ENCODE peak calls at places on chromosomes 11 and 22, in nine cellular contexts. G is CD8-positive, alpha-beta T cell; Q is NCI-H1694; S is T-helper 9 cell; Z is T1000; A is HTR-8/SVneo; R is erythroblast; L is BJ; C is activated CD4-positive, alpha-beta T cell treated with anti-CD3 and anti-CD28 coated beads, Interleukin-2, amount 10 ng/mL, durations not matched to agents 7 days and 5 days. X is an unnamed sample.

GRCh38 chr11:95845168-95845567 is 54.9 kb downstream of the CEP57 start:
- DNase-seq in G (no peak), Q (no peak), S (no peak), Z (no peak), A (no peak), R (no peak), L (no peak), C (no peak), X (no peak)

GRCh38 chr11:103887001-103887680 is 149.3 kb upstream of the DDI1 start:
- DNase-seq in G (no peak), Q (no peak), S (no peak), Z (no peak), A (no peak), R (no peak), L (no peak), C (no peak), X (no peak)

GRCh38 chr11:73280606-73281005 is 8.5 kb downstream of the P2RY6 start:
- DNase-seq in G (no peak), Q (no peak), S (no peak), Z (no peak), A (no peak), R (no peak), L (no peak), C (no peak), X (no peak)

GRCh38 chr11:60847906-60848305 is 6.0 kb downstream of the CCDC86 start:
- DNase-seq in G (no peak), Q (no peak), S (no peak), Z (no peak), A (no peak), R (no peak), L (no peak), C (no peak), X (no peak)

GRCh38 chr11:64285885-64286800 is 495 bp downstream of the GPR137 start:
- DNase-seq in G (no peak), Q (peak), S (no peak), Z (no peak), A (no peak), R (no peak), L (no peak), C (peak), X (no peak)

GRCh38 chr11:129620705-129621104 is 194.9 kb upstream of the TMEM45B start:
- DNase-seq in G (no peak), Q (no peak), S (no peak), Z (no peak), A (no peak), R (no peak), L (no peak), C (no peak), X (no peak)

GRCh38 chr11:16293204-16293681 is 63.1 kb downstream of the SOX6 start:
- DNase-seq in G (no peak), Q (no peak), S (no peak), Z (no peak), A (no peak), R (peak), L (peak), C (no peak), X (peak)

GRCh38 chr11:45517171-45517770 is 148.2 kb downstream of the CHST1 start:
- DNase-seq in G (no peak), Q (no peak), S (no peak), Z (no peak), A (no peak), R (no peak), L (no peak), C (no peak), X (no peak)

GRCh38 chr22:35319244-35319985 is 19.7 kb downstream of the TOM1 start:
- DNase-seq in G (no peak), Q (no peak), S (no peak), Z (no peak), A (no peak), R (no peak), L (no peak), C (no peak), X (no peak)

GRCh38 chr11:20025331-20025840 is 134.9 kb downstream of the DBX1 start:
- DNase-seq in G (no peak), Q (no peak), S (no peak), Z (no peak), A (no peak), R (no peak), L (no peak), C (no peak), X (no peak)

GRCh38 chr11:116703421-116703820 is 69.4 kb downstream of the BUD13 start:
- DNase-seq in G (no peak), Q (no peak), S (no peak), Z (no peak), A (no peak), R (no peak), L (no peak), C (no peak), X (peak)

GRCh38 chr22:41768420-41768819 is 32.1 kb upstream of the CCDC134 start:
- DNase-seq in G (no peak), Q (no peak), S (no peak), Z (no peak), A (no peak), R (no peak), L (no peak), C (no peak), X (no peak)

GRCh38 chr11:34356918-34357645 is 728 bp downstream of the ABTB2 start:
- DNase-seq in G (peak), Q (no peak), S (peak), Z (peak), A (no peak), R (peak), L (no peak), C (peak), X (peak)

GRCh38 chr22:39317756-39318506 is 1.5 kb downstream of the RPL3 start:
- DNase-seq in G (no peak), Q (no peak), S (no peak), Z (no peak), A (no peak), R (peak), L (no peak), C (no peak), X (no peak)

GRCh38 chr11:131760191-131760951 is 390.0 kb downstream of the NTM start:
- DNase-seq in G (no peak), Q (no peak), S (no peak), Z (no peak), A (no peak), R (no peak), L (peak), C (no peak), X (no peak)

GRCh38 chr11:115930276-115930675 is 426.1 kb upstream of the CADM1 start:
- DNase-seq in G (no peak), Q (no peak), S (no peak), Z (no peak), A (no peak), R (no peak), L (no peak), C (no peak), X (no peak)

GRCh38 chr11:77117485-77117884 is 10.6 kb upstream of the MYO7A start:
- DNase-seq in G (no peak), Q (no peak), S (no peak), Z (no peak), A (no peak), R (no peak), L (no peak), C (no peak), X (no peak)

GRCh38 chr22:23716811-23717801 is 26.3 kb downstream of the RGL4 start:
- DNase-seq in G (peak), Q (peak), S (peak), Z (peak), A (peak), R (peak), L (peak), C (peak), X (peak)

GRCh38 chr11:1390603-1391164 is 950 bp downstream of the BRSK2 start:
- DNase-seq in G (no peak), Q (no peak), S (no peak), Z (no peak), A (peak), R (no peak), L (no peak), C (no peak), X (no peak)

GRCh38 chr11:91124363-91124762 is 901.5 kb upstream of the CHORDC1 start:
- DNase-seq in G (no peak), Q (no peak), S (no peak), Z (no peak), A (no peak), R (no peak), L (no peak), C (no peak), X (no peak)

GRCh38 chr11:44899959-44900358 is 50.7 kb downstream of the TP53I11 start:
- DNase-seq in G (no peak), Q (no peak), S (no peak), Z (no peak), A (peak), R (peak), L (no peak), C (no peak), X (no peak)

GRCh38 chr11:70311616-70312015 is 41.1 kb downstream of the PPFIA1 start:
- DNase-seq in G (no peak), Q (no peak), S (no peak), Z (no peak), A (no peak), R (no peak), L (no peak), C (no peak), X (no peak)

GRCh38 chr11:68383976-68384501 is 71.6 kb downstream of the LRP5 start:
- DNase-seq in G (peak), Q (peak), S (peak), Z (peak), A (peak), R (peak), L (no peak), C (peak), X (no peak)

GRCh38 chr22:27487600-27488450 is 313.7 kb downstream of the MN1 start:
- DNase-seq in G (no peak), Q (no peak), S (no peak), Z (no peak), A (no peak), R (no peak), L (no peak), C (no peak), X (peak)